ENCODE peak calls at places on chromosomes 7 and 10, in nine cellular contexts. N is GM19239; A is caudate nucleus; V is MM.1S; M is right atrium auricular region; T is lung microvascular endothelial cell; U is COR-L47; Q is stimulated activated CD4-positive, alpha-beta T cell treated with anti-CD3 and anti-CD28 coated beads, Interleukin-2, amount 100 ng/mL, for 48 hours; B is fibroblast of the conjunctiva. J is an unnamed sample.

GRCh38 chr10:3869036-3869435 is 84.0 kb upstream of the KLF6 start:
- DNase-seq in N (no peak), A (no peak), V (no peak), M (no peak), T (no peak), U (no peak), Q (no peak), B (no peak), J (no peak)

GRCh38 chr10:63114031-63114814 is 18.9 kb upstream of the NRBF2 start:
- DNase-seq in N (no peak), A (no peak), V (no peak), M (peak; percentile 93), T (peak; percentile 37), U (no peak), Q (no peak), B (peak; percentile 97), J (no peak)

GRCh38 chr10:130989670-130990247 is 321.8 kb downstream of the TCERG1L start:
- DNase-seq in N (no peak), A (no peak), V (no peak), M (no peak), T (no peak), U (peak; percentile 4), Q (no peak), B (no peak), J (no peak)

GRCh38 chr10:11864727-11865126 is 41.6 kb downstream of the PROSER2 start:
- DNase-seq in N (no peak), A (no peak), V (no peak), M (no peak), T (no peak), U (no peak), Q (no peak), B (no peak), J (no peak)

GRCh38 chr7:101159696-101160674 is 5.4 kb downstream of the VGF start:
- DNase-seq in N (no peak), A (peak; percentile 67), V (no peak), M (no peak), T (peak; percentile 44), U (no peak), Q (no peak), B (no peak), J (no peak)

GRCh38 chr7:144995495-144995894 is 159.6 kb upstream of the TPK1 start:
- DNase-seq in N (no peak), A (no peak), V (no peak), M (no peak), T (no peak), U (no peak), Q (no peak), B (no peak), J (no peak)

GRCh38 chr10:61456095-61456789 is 3.1 kb upstream of the TMEM26 start:
- DNase-seq in N (no peak), A (no peak), V (no peak), M (no peak), T (peak; percentile 16), U (no peak), Q (no peak), B (no peak), J (no peak)

GRCh38 chr7:159094919-159095915 is 49.5 kb downstream of the VIPR2 start:
- DNase-seq in N (no peak), A (no peak), V (no peak), M (peak; percentile 43), T (no peak), U (no peak), Q (no peak), B (no peak), J (no peak)

GRCh38 chr7:157011333-157012112 is 1.1 kb upstream of the MNX1 start:
- DNase-seq in N (no peak), A (no peak), V (peak; percentile 45), M (no peak), T (no peak), U (peak; percentile 33), Q (no peak), B (no peak), J (no peak)

GRCh38 chr7:18345641-18346234 is 149.8 kb upstream of the HDAC9 start:
- DNase-seq in N (no peak), A (peak; percentile 1), V (peak; percentile 60), M (no peak), T (peak; percentile 32), U (peak; percentile 53), Q (no peak), B (peak; percentile 18), J (no peak)

GRCh38 chr7:2657208-2657607 is 25.4 kb downstream of the TTYH3 start:
- DNase-seq in N (no peak), A (no peak), V (no peak), M (no peak), T (no peak), U (no peak), Q (no peak), B (no peak), J (no peak)

GRCh38 chr7:84799131-84799530 is 387.7 kb downstream of the SEMA3D start:
- DNase-seq in N (no peak), A (no peak), V (no peak), M (no peak), T (peak; percentile 3), U (no peak), Q (no peak), B (no peak), J (no peak)

GRCh38 chr10:87841215-87841614 is 22.1 kb downstream of the KLLN start:
- DNase-seq in N (no peak), A (no peak), V (no peak), M (no peak), T (no peak), U (no peak), Q (no peak), B (no peak), J (no peak)

GRCh38 chr7:101678713-101679112 is 49.6 kb upstream of the MYL10 start:
- DNase-seq in N (no peak), A (no peak), V (no peak), M (no peak), T (peak; percentile 36), U (no peak), Q (no peak), B (no peak), J (no peak)

GRCh38 chr10:119754085-119754484 is 28.2 kb downstream of the INPP5F start:
- DNase-seq in N (no peak), A (no peak), V (no peak), M (no peak), T (peak; percentile 33), U (no peak), Q (no peak), B (no peak), J (no peak)

GRCh38 chr7:2523941-2524807 is 4.6 kb downstream of the LFNG start:
- DNase-seq in N (no peak), A (peak; percentile 92), V (peak; percentile 19), M (peak; percentile 85), T (peak; percentile 87), U (peak; percentile 97), Q (no peak), B (no peak), J (no peak)

GRCh38 chr7:112462236-112462635 is 12.0 kb downstream of the IFRD1 start:
- DNase-seq in N (no peak), A (no peak), V (no peak), M (no peak), T (peak; percentile 81), U (peak; percentile 56), Q (no peak), B (peak; percentile 92), J (no peak)

GRCh38 chr10:23171232-23171876 is 20.8 kb upstream of the PTF1A start:
- DNase-seq in N (no peak), A (no peak), V (no peak), M (no peak), T (peak; percentile 51), U (no peak), Q (no peak), B (no peak), J (no peak)

GRCh38 chr7:7971308-7972040 is 2.9 kb downstream of the GLCCI1 start:
- DNase-seq in N (no peak), A (no peak), V (no peak), M (no peak), T (no peak), U (no peak), Q (no peak), B (no peak), J (no peak)

GRCh38 chr10:112535432-112536038 is 88.5 kb downstream of the VTI1A start:
- DNase-seq in N (no peak), A (no peak), V (peak; percentile 62), M (no peak), T (no peak), U (no peak), Q (no peak), B (no peak), J (no peak)

GRCh38 chr10:110820321-110820814 is 51.4 kb upstream of the PDCD4 start:
- DNase-seq in N (no peak), A (no peak), V (no peak), M (peak; percentile 69), T (peak; percentile 21), U (no peak), Q (no peak), B (no peak), J (no peak)

GRCh38 chr10:56346845-56347415 is 14.1 kb downstream of the ZWINT start:
- DNase-seq in N (no peak), A (no peak), V (no peak), M (no peak), T (peak; percentile 31), U (no peak), Q (no peak), B (no peak), J (no peak)

GRCh38 chr7:76408121-76408560 is 1.4 kb downstream of the SSC4D start:
- DNase-seq in N (no peak), A (no peak), V (no peak), M (no peak), T (no peak), U (no peak), Q (no peak), B (no peak), J (no peak)

GRCh38 chr7:121294448-121294992 is 34.3 kb upstream of the WNT16 start:
- DNase-seq in N (no peak), A (no peak), V (no peak), M (no peak), T (no peak), U (no peak), Q (no peak), B (no peak), J (no peak)

GRCh38 chr10:66273966-66274519 is 651.8 kb upstream of the LRRTM3 start:
- DNase-seq in N (no peak), A (no peak), V (no peak), M (no peak), T (no peak), U (no peak), Q (no peak), B (no peak), J (no peak)

GRCh38 chr10:4804505-4804904 is 21.5 kb upstream of the AKR1E2 start:
- DNase-seq in N (no peak), A (no peak), V (no peak), M (no peak), T (peak; percentile 47), U (no peak), Q (no peak), B (no peak), J (no peak)

GRCh38 chr10:103739039-103739764 is 116.2 kb downstream of the SH3PXD2A start:
- DNase-seq in N (no peak), A (no peak), V (no peak), M (no peak), T (peak; percentile 51), U (no peak), Q (no peak), B (peak; percentile 52), J (no peak)

GRCh38 chr7:4026941-4027340 is 655.2 kb upstream of the FOXK1 start:
- DNase-seq in N (no peak), A (no peak), V (no peak), M (no peak), T (no peak), U (no peak), Q (no peak), B (no peak), J (no peak)

GRCh38 chr10:73762915-73763314 is 18.7 kb downstream of the SEC24C start:
- DNase-seq in N (no peak), A (no peak), V (no peak), M (no peak), T (peak; percentile 32), U (no peak), Q (no peak), B (no peak), J (no peak)

GRCh38 chr10:30013684-30014246 is 45.6 kb downstream of the JCAD start:
- DNase-seq in N (no peak), A (no peak), V (no peak), M (no peak), T (no peak), U (peak; percentile 39), Q (no peak), B (no peak), J (no peak)

GRCh38 chr10:129792864-129793263 is 171.2 kb downstream of the EBF3 start:
- DNase-seq in N (no peak), A (no peak), V (no peak), M (no peak), T (no peak), U (no peak), Q (no peak), B (no peak), J (peak; percentile 8)